ENCODE peak calls at places on chromosomes 12 and 14, in six cellular contexts. K is SK-N-SH, U is vagina, I is gastrocnemius medialis, H is thoracic aorta, J is esophagus squamous epithelium. Q is an unnamed sample.
A peak's percentile ranks its signal among the peaks of the same experiment; 100 is the strongest.

GRCh38 chr14:66401447-66402095 is 84.6 kb upstream of the CCDC196 start:
- DNase-seq in K (peak; percentile 8), U (no peak), I (no peak), H (no peak), J (no peak), Q (no peak)

GRCh38 chr14:76975865-76976622 is 52.5 kb downstream of the IRF2BPL start:
- DNase-seq in K (no peak), U (no peak), I (no peak), H (no peak), J (no peak), Q (no peak)

GRCh38 chr12:52691076-52691764 is 11.0 kb upstream of the KRT1 start:
- DNase-seq in K (peak; percentile 70), U (no peak), I (no peak), H (no peak), J (no peak), Q (no peak)

GRCh38 chr14:38989917-38990546 is 113.0 kb downstream of the SEC23A start:
- DNase-seq in K (no peak), U (no peak), I (no peak), H (no peak), J (no peak), Q (no peak)

GRCh38 chr14:38507299-38507698 is 251.4 kb upstream of the CLEC14A start:
- DNase-seq in K (no peak), U (no peak), I (no peak), H (no peak), J (no peak), Q (no peak)

GRCh38 chr14:24071144-24071697 is at the start of gene CPNE6:
- DNase-seq in K (no peak), U (no peak), I (no peak), H (no peak), J (no peak), Q (no peak)

GRCh38 chr14:104030958-104031357 is 54.5 kb upstream of the ASPG start:
- DNase-seq in K (no peak), U (no peak), I (no peak), H (no peak), J (no peak), Q (no peak)

GRCh38 chr12:7042847-7043246 is 17.7 kb upstream of the C1S start:
- DNase-seq in K (peak; percentile 41), U (no peak), I (no peak), H (no peak), J (no peak), Q (no peak)

GRCh38 chr12:12441891-12442461 is 85.1 kb downstream of the BORCS5 start:
- DNase-seq in K (no peak), U (no peak), I (no peak), H (no peak), J (no peak), Q (peak; percentile 33)

GRCh38 chr12:16350682-16351081 is 3.2 kb downstream of the MGST1 start:
- DNase-seq in K (no peak), U (no peak), I (peak; percentile 43), H (no peak), J (no peak), Q (no peak)

GRCh38 chr12:53231859-53232640 is at the start of gene RARG:
- DNase-seq in K (peak; percentile 93), U (peak; percentile 91), I (no peak), H (peak; percentile 46), J (no peak), Q (no peak)

GRCh38 chr14:100302616-100303015 is 3.6 kb downstream of the SLC25A29 start:
- DNase-seq in K (no peak), U (no peak), I (no peak), H (no peak), J (no peak), Q (no peak)

GRCh38 chr14:63910593-63911363 is 58.0 kb downstream of the SYNE2 start:
- DNase-seq in K (peak; percentile 32), U (no peak), I (no peak), H (no peak), J (no peak), Q (no peak)

GRCh38 chr12:113098428-113099028 is 37.0 kb downstream of the RASAL1 start:
- DNase-seq in K (peak; percentile 92), U (no peak), I (peak; percentile 64), H (peak; percentile 76), J (peak; percentile 26), Q (peak; percentile 66)

GRCh38 chr12:113099764-113100163 is 35.8 kb downstream of the RASAL1 start:
- DNase-seq in K (no peak), U (no peak), I (no peak), H (no peak), J (no peak), Q (no peak)

GRCh38 chr12:113097716-113098427 is 37.7 kb downstream of the RASAL1 start:
- DNase-seq in K (peak; percentile 93), U (no peak), I (no peak), H (no peak), J (no peak), Q (no peak)

GRCh38 chr12:113101751-113102150 is 33.8 kb downstream of the RASAL1 start:
- DNase-seq in K (no peak), U (no peak), I (no peak), H (no peak), J (no peak), Q (no peak)

GRCh38 chr12:113099364-113099763 is 36.2 kb downstream of the RASAL1 start:
- DNase-seq in K (no peak), U (no peak), I (no peak), H (no peak), J (no peak), Q (no peak)
- H3K4me3 ChIP-seq in K (no peak overlapping the region), U (no peak overlapping the region), I (no peak overlapping the region), H (no peak overlapping the region), J (no peak overlapping the region), Q (no peak overlapping the region)

GRCh38 chr12:133129368-133130037 is 571 bp downstream of the ZNF891 start:
- DNase-seq in K (no peak), U (no peak), I (peak; percentile 1), H (no peak), J (no peak), Q (no peak)
- H3K27me3 ChIP-seq in K (no peaks in the 10 kb centered on the region), U (no peaks in the 10 kb centered on the region), I (no peaks in the 10 kb centered on the region), H (no peaks in the 10 kb centered on the region), J (no peaks in the 10 kb centered on the region), Q (no peaks in the 10 kb centered on the region)

DNA sequence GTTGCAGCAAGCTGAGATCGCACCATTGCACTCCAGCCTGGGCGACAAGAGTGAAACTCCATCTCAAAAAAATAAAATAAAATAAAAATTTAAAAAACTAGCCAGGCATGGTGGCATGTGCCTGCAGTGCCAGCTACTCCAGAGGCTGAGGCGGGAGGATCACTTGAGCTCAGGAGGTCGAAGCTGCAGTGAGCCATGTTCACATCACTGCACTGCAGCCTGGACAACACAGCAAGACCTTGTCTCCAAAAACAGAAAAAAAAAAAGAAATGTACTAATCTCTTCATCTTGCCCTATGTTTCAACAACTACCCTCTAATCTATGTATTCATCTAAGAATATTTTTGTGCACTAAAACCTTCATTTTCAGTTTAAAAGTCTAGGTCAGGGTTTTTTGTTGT is 6.5 kb downstream of the NAA25 start:
- DNase-seq in K (no peak), U (no peak), I (no peak), H (no peak), J (no peak), Q (no peak)
- H3K36me3 ChIP-seq in K (peaks cover 49% of the 10 kb centered on the region), U (peaks cover 14% of the 10 kb centered on the region), I (peaks cover 23% of the 10 kb centered on the region), H (peaks cover 4% of the 10 kb centered on the region), J (no peaks in the 10 kb centered on the region), Q (peaks cover 4% of the 10 kb centered on the region)

GRCh38 chr12:3614806-3615466 is 123.9 kb downstream of the PRMT8 start:
- DNase-seq in K (no peak), U (no peak), I (no peak), H (no peak), J (no peak), Q (no peak)
- H3K4me3 ChIP-seq in K (no peak overlapping the region), U (no peak overlapping the region), I (no peak overlapping the region), H (no peak overlapping the region), J (no peak overlapping the region), Q (no peak overlapping the region)